ENCODE peak calls at places on chromosomes 4 and X, in eight cellular contexts. C, S, T, U, B, A, F and N are unnamed samples.

GRCh38 chr4:127783026-127783769 is 1.1 kb downstream of the HSPA4L start:
- DNase-seq in C (peak; percentile 60), S (peak; percentile 57), T (peak; percentile 16), U (peak; percentile 57), B (peak; percentile 44), A (peak; percentile 87), F (peak; percentile 43), N (peak; percentile 47)

GRCh38 chr4:151460434-151460833 is 51.5 kb downstream of the FHIP1A start:
- DNase-seq in C (no peak), S (no peak), T (no peak), U (no peak), B (no peak), A (no peak), F (no peak), N (no peak)

GRCh38 chr4:37453004-37453360 is 208.4 kb downstream of the NWD2 start:
- DNase-seq in C (peak; percentile 78), S (peak; percentile 45), T (peak; percentile 34), U (no peak), B (no peak), A (no peak), F (peak; percentile 63), N (no peak)

GRCh38 chr4:48781968-48782367 is 1.9 kb upstream of the FRYL start:
- DNase-seq in C (no peak), S (no peak), T (no peak), U (no peak), B (no peak), A (no peak), F (no peak), N (no peak)

GRCh38 chrX:133048751-133049150 is 48.2 kb downstream of the USP26 start:
- DNase-seq in C (no peak), S (no peak), T (no peak), U (no peak), B (no peak), A (no peak), F (no peak), N (no peak)

GRCh38 chr4:76982638-76983579 is 33.4 kb downstream of the SEPTIN11 start:
- DNase-seq in C (no peak), S (no peak), T (no peak), U (no peak), B (no peak), A (no peak), F (no peak), N (no peak)

GRCh38 chr4:109985993-109986640 is 73.4 kb downstream of the EGF start:
- DNase-seq in C (no peak), S (no peak), T (no peak), U (no peak), B (no peak), A (no peak), F (no peak), N (no peak)

GRCh38 chr4:153989505-153989904 is 200.6 kb upstream of the SFRP2 start:
- DNase-seq in C (no peak), S (no peak), T (no peak), U (no peak), B (no peak), A (no peak), F (no peak), N (no peak)

GRCh38 chr4:137663376-137664054 is 131.2 kb upstream of the PCDH18 start:
- DNase-seq in C (no peak), S (no peak), T (no peak), U (no peak), B (no peak), A (no peak), F (no peak), N (no peak)

GRCh38 chrX:6456196-6456595 is 78.7 kb downstream of the VCX3A start:
- DNase-seq in C (no peak), S (no peak), T (no peak), U (no peak), B (no peak), A (no peak), F (no peak), N (no peak)

GRCh38 chr4:169136796-169137554 is 126.9 kb upstream of the CBR4 start:
- DNase-seq in C (no peak), S (no peak), T (no peak), U (no peak), B (no peak), A (no peak), F (no peak), N (no peak)

GRCh38 chr4:163179207-163179606 is 12.5 kb upstream of the NAF1 start:
- DNase-seq in C (no peak), S (no peak), T (no peak), U (no peak), B (no peak), A (no peak), F (no peak), N (no peak)

GRCh38 chr4:7296661-7297335 is 104.5 kb downstream of the SORCS2 start:
- DNase-seq in C (no peak), S (no peak), T (no peak), U (no peak), B (no peak), A (no peak), F (no peak), N (no peak)

GRCh38 chr4:7190668-7191545 is 1.4 kb upstream of the SORCS2 start:
- DNase-seq in C (no peak), S (no peak), T (no peak), U (peak; percentile 47), B (no peak), A (peak; percentile 31), F (no peak), N (no peak)

GRCh38 chr4:86522349-86522748 is 71.8 kb upstream of the PTPN13 start:
- DNase-seq in C (no peak), S (no peak), T (no peak), U (no peak), B (no peak), A (no peak), F (no peak), N (no peak)

GRCh38 chrX:83845397-83845796 is 15.5 kb upstream of the CYLC1 start:
- DNase-seq in C (no peak), S (no peak), T (no peak), U (no peak), B (no peak), A (no peak), F (no peak), N (no peak)

DNA sequence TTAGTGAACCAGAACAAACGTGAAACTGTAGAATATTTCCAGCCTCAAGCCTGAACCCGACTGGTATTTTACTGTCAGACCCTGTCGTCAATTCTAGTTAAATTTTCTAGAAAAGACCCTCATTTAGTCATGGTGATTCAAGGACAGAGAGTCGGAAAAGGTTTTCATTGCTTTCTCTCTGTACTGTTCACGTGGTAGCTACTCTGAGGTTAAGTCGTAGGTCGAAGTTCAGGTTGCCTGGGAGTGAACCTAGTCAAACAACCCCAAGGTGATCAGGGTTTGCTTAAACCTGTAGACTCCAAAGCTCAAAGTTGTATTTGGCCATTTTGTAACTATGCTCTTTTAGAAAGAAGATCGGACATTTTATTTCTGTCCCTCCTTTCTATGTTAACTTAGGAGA is 283.6 kb downstream of the ARHGAP10 start:
- DNase-seq in C (no peak), S (no peak), T (no peak), U (no peak), B (no peak), A (no peak), F (no peak), N (no peak)
- TF ChIP-seq CTCF in C (no peak), S (no peak), T (no peak), U (no peak), B (no peak), A (no peak), F (no peak), N (no peak)

GRCh38 chr4:101104264-101105052 is 242.9 kb downstream of the PPP3CA start:
- DNase-seq in C (no peak), S (no peak), T (no peak), U (no peak), B (no peak), A (no peak), F (no peak), N (no peak)

GRCh38 chr4:101102114-101102752 is 245.1 kb downstream of the PPP3CA start:
- DNase-seq in C (peak; percentile 42), S (no peak), T (no peak), U (peak; percentile 52), B (peak; percentile 46), A (no peak), F (peak; percentile 56), N (no peak)

GRCh38 chr4:101099001-101099400 is 248.3 kb downstream of the PPP3CA start:
- DNase-seq in C (no peak), S (no peak), T (no peak), U (no peak), B (no peak), A (no peak), F (no peak), N (no peak)

GRCh38 chr4:101101072-101101471 is 246.3 kb downstream of the PPP3CA start:
- DNase-seq in C (no peak), S (no peak), T (no peak), U (no peak), B (no peak), A (no peak), F (no peak), N (no peak)

DNA sequence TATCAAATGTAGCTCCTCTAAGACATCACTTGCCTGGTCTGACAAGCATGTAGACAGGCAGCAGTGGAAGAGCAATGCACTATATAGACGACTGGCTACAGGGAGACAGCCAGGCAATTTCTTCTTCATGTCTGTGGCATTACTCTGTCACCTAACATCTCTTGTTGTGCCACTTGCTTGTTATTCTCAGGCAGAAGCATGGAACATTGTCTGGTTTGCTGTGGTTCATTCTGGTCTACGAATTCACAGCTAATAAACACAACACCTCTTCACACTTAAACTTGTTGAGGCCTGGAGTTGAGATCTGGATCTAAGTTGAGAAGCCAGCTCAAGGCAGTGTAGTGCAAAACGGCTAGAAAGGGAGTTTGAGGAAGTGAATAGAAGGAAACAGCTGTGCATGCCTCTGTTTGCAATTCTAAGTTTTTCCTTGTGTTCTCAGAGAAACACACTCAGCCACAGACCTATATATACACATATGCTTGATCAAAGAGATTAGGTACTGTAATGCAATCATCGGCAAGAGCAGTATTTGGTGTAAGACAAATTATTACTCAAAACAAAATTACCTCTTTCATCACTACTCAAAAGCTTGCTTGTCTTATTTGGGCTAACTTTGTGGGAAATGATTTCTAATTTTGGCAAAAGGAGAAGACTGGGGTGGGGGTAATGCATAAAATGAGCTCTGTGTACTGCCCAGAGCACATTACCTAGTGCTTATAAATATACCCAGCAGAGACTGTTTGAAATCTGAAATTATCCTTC is 243.8 kb downstream of the PPP3CA start:
- DNase-seq in C (no peak), S (no peak), T (no peak), U (no peak), B (no peak), A (no peak), F (no peak), N (no peak)
- TF ChIP-seq CTCF in C (no peak), S (no peak), T (no peak), U (no peak), B (no peak), A (no peak), F (no peak), N (no peak)

DNA sequence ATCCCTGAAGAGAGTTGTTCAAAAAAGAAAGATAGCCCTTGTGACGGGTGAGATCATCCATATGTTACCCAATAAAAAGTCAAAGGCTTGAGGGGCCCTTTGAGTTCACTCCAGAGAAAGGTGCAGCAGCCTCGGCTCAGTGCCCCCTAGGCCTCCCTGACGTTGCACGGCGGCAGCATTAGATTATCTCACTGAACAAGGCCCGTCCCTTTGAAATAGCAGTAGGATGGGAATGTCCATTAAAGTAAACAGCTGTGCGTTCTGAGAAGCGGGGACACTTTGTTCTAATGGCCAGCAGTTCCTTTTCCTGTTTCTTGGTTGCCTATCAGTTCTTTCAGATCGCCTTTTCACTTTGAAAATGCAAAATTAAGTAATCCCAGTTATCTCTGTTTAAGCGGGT is 71.9 kb downstream of the SHROOM2 start:
- DNase-seq in C (no peak), S (no peak), T (no peak), U (no peak), B (no peak), A (no peak), F (no peak), N (no peak)
- TF ChIP-seq CTCF in C (no peak), S (no peak), T (no peak), U (no peak), B (no peak), A (no peak), F (no peak), N (no peak)

GRCh38 chr4:8435656-8436121 is 4.8 kb downstream of the ACOX3 start:
- DNase-seq in C (peak; percentile 36), S (no peak), T (no peak), U (no peak), B (no peak), A (no peak), F (no peak), N (no peak)
- TF ChIP-seq CTCF in C (no peak), S (no peak), T (no peak), U (no peak), B (no peak), A (no peak), F (no peak), N (no peak)